ENCODE peak calls at places on chromosomes 7 and 10, in six cellular contexts. E is H1, P is SK-N-SH, I is GM12878, X is HepG2, A is K562. F is an unnamed sample.

GRCh38 chr7:17147409-17147808 is 151.0 kb upstream of the AHR start:
- DNase-seq in E (no peak), P (no peak), I (no peak), X (no peak), A (no peak), F (no peak)

GRCh38 chr10:81820418-81820817 is 54.6 kb upstream of the NRG3 start:
- DNase-seq in E (no peak), P (peak; percentile 9), I (no peak), X (no peak), A (no peak), F (no peak)

GRCh38 chr7:98619450-98620321 is 2.6 kb downstream of the NPTX2 start:
- DNase-seq in E (no peak), P (peak; percentile 33), I (no peak), X (peak; percentile 69), A (no peak), F (no peak)

GRCh38 chr10:133365461-133366129 is 7.6 kb downstream of the ECHS1 start:
- DNase-seq in E (no peak), P (no peak), I (no peak), X (no peak), A (no peak), F (no peak)

GRCh38 chr10:20084451-20084850 is 268.2 kb downstream of the PLXDC2 start:
- DNase-seq in E (no peak), P (no peak), I (no peak), X (no peak), A (no peak), F (no peak)

GRCh38 chr10:75470901-75471300 is 39.5 kb downstream of the LRMDA start:
- DNase-seq in E (no peak), P (no peak), I (no peak), X (no peak), A (no peak), F (no peak)

GRCh38 chr7:100064162-100064561 is 14.6 kb downstream of the ZSCAN21 start:
- DNase-seq in E (no peak), P (no peak), I (no peak), X (no peak), A (peak; percentile 42), F (no peak)

GRCh38 chr7:111801277-111801676 is 239.0 kb upstream of the IMMP2L start:
- DNase-seq in E (no peak), P (no peak), I (no peak), X (no peak), A (peak; percentile 8), F (no peak)

GRCh38 chr7:138608292-138608691 is 92.9 kb downstream of the SVOPL start:
- DNase-seq in E (no peak), P (no peak), I (peak; percentile 2), X (no peak), A (no peak), F (no peak)

GRCh38 chr7:32063614-32064013 is 6.6 kb downstream of the PDE1C start:
- DNase-seq in E (no peak), P (no peak), I (no peak), X (no peak), A (no peak), F (no peak)

GRCh38 chr10:5977471-5978370 is at the start of gene IL15RA:
- DNase-seq in E (peak; percentile 81), P (peak; percentile 75), I (no peak), X (peak; percentile 24), A (peak; percentile 87), F (peak; percentile 27)

GRCh38 chr7:123425246-123425645 is 109.1 kb downstream of the IQUB start:
- DNase-seq in E (no peak), P (no peak), I (no peak), X (peak; percentile 33), A (no peak), F (no peak)

GRCh38 chr10:71128311-71129010 is 83.9 kb upstream of the UNC5B start:
- DNase-seq in E (no peak), P (no peak), I (no peak), X (no peak), A (no peak), F (no peak)

GRCh38 chr7:11341285-11341944 is 367.7 kb downstream of the PHF14 start:
- DNase-seq in E (no peak), P (peak; percentile 28), I (no peak), X (no peak), A (peak; percentile 35), F (no peak)

GRCh38 chr7:158933468-158934139 is 77.2 kb downstream of the DYNC2I1 start:
- DNase-seq in E (no peak), P (no peak), I (no peak), X (no peak), A (no peak), F (no peak)

GRCh38 chr10:546971-547590 is 142.4 kb downstream of the DIP2C start:
- DNase-seq in E (no peak), P (peak; percentile 62), I (no peak), X (no peak), A (no peak), F (peak; percentile 1)

GRCh38 chr10:114902151-114902550 is 35.8 kb upstream of the TRUB1 start:
- DNase-seq in E (no peak), P (no peak), I (no peak), X (no peak), A (no peak), F (no peak)

GRCh38 chr10:60951272-60951724 is 7.3 kb upstream of the RHOBTB1 start:
- DNase-seq in E (no peak), P (no peak), I (no peak), X (no peak), A (no peak), F (no peak)

GRCh38 chr7:138962561-138963270 is 18.5 kb downstream of the KIAA1549 start:
- DNase-seq in E (no peak), P (no peak), I (no peak), X (no peak), A (no peak), F (peak; percentile 18)

GRCh38 chr10:71269301-71270288 is 49.5 kb upstream of the SLC29A3 start:
- DNase-seq in E (peak; percentile 73), P (no peak), I (no peak), X (no peak), A (peak; percentile 49), F (no peak)

GRCh38 chr7:721619-722248 is 4.8 kb upstream of the DNAAF5 start:
- DNase-seq in E (no peak), P (no peak), I (no peak), X (no peak), A (no peak), F (no peak)

GRCh38 chr10:86693721-86694369 is 25.5 kb downstream of the LDB3 start:
- DNase-seq in E (peak; percentile 74), P (peak; percentile 75), I (no peak), X (peak; percentile 19), A (peak; percentile 66), F (peak; percentile 18)
- H3K4me3 ChIP-seq in E (no peak overlapping the region), P (no peak overlapping the region), I (no peak overlapping the region), X (no peak overlapping the region), A (no peak overlapping the region), F (no peak overlapping the region)

GRCh38 chr7:156820445-156821063 is 72.4 kb downstream of the LMBR1 start:
- DNase-seq in E (no peak), P (no peak), I (no peak), X (no peak), A (no peak), F (no peak)
- TF ChIP-seq CTCF in E (no peak), P (peak; percentile 50), I (peak; percentile 47), X (peak; percentile 16), A (peak; percentile 43), F (no peak)

GRCh38 chr7:105489409-105489808 is 32.7 kb downstream of the PUS7 start:
- DNase-seq in E (no peak), P (no peak), I (no peak), X (no peak), A (no peak), F (no peak)

GRCh38 chr7:105488219-105488571 is 33.9 kb downstream of the PUS7 start:
- DNase-seq in E (no peak), P (no peak), I (no peak), X (no peak), A (no peak), F (no peak)

GRCh38 chr7:105493196-105493927 is 28.7 kb downstream of the PUS7 start:
- DNase-seq in E (no peak), P (no peak), I (no peak), X (no peak), A (no peak), F (no peak)

DNA sequence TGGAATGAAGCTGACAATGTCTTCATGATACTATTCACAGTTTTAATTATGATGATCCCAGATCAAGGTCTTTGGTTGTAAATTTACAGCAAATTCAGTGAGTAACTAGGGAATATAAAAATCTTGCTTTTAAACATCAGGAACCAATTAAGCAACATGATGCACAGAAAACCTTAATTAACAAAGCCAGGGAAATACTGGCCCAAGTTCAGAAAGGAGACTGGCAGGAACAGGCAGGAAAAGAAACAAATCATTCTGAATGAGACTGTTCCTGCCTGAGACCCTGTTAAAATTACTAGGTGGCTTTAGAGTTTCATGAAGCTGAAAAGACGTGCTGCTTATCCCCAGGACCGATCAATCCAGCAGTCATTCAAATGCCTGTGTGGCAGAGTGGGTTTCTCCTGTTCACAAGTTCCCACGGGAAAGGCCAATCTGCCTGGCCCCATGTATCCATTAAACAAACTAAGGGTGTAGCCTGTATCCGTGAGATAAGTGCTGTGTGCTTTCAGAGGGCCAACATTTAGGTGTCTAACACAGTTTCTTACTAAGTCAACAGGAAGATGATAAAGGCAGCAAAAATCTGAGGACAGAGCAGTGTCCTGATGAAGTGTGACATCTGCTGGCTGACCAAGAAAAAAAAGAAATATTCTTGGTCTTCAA is 34.4 kb downstream of the PUS7 start:
- DNase-seq in E (peak; percentile 32), P (peak; percentile 61), I (no peak), X (peak; percentile 62), A (peak; percentile 83), F (no peak)
- TF ChIP-seq GABPA in E (no peak), P (no peak), I (no peak), X (no peak), A (no peak), F (no peak)

GRCh38 chr10:101779544-101780186 is 3.6 kb downstream of the NPM3 start:
- DNase-seq in E (peak; percentile 98), P (peak; percentile 51), I (peak; percentile 25), X (no peak), A (no peak), F (peak; percentile 73)

GRCh38 chr10:101780187-101780817 is 2.9 kb downstream of the NPM3 start:
- DNase-seq in E (no peak), P (peak; percentile 30), I (no peak), X (no peak), A (no peak), F (no peak)

GRCh38 chr10:101778151-101778780 is 2.4 kb upstream of the FGF8 start:
- DNase-seq in E (peak; percentile 81), P (peak; percentile 23), I (no peak), X (no peak), A (no peak), F (no peak)

GRCh38 chr10:101777857-101778145 is 1.9 kb upstream of the FGF8 start:
- DNase-seq in E (no peak), P (peak; percentile 21), I (no peak), X (no peak), A (no peak), F (no peak)

GRCh38 chr10:101778781-101779543 is 3.0 kb upstream of the FGF8 start:
- DNase-seq in E (peak; percentile 82), P (peak; percentile 34), I (no peak), X (no peak), A (peak; percentile 30), F (no peak)
- H3K4me3 ChIP-seq in E (peak overlapping the region; percentile 60), P (no peak overlapping the region), I (peak overlapping the region; percentile 62), X (peak overlapping the region; percentile 76), A (no peak overlapping the region), F (no peak overlapping the region)